ENCODE peak calls at places on chromosomes 2 and 18, in seven cellular contexts. B, S, P, F, O, D and R are unnamed samples.

GRCh38 chr2:100260712-100261620 is 61.3 kb downstream of the LONRF2 start:
- DNase-seq in D (peak), O (peak), S (no peak), P (no peak), B (peak), F (peak), R (no peak)

GRCh38 chr2:1967242-1968210 is 223.2 kb upstream of the PXDN start:
- DNase-seq in F (no peak), B (peak), O (no peak), S (no peak), P (no peak), D (no peak), R (no peak)

GRCh38 chr2:235496239-235496621 is 2.4 kb downstream of the AGAP1 start:
- DNase-seq in P (no peak), S (no peak), D (no peak), F (no peak), B (no peak), O (peak), R (no peak)

GRCh38 chr18:44898536-44898935 is 217.8 kb downstream of the SETBP1 start:
- DNase-seq in D (no peak), S (no peak), O (no peak), P (no peak), F (no peak), B (no peak), R (no peak)

GRCh38 chr2:39678170-39678569 is 12.5 kb downstream of the TMEM178A start:
- DNase-seq in F (no peak), D (no peak), S (no peak), P (no peak), B (no peak), O (no peak), R (no peak)

GRCh38 chr18:48663931-48664847 is 125.4 kb downstream of the CTIF start:
- DNase-seq in O (peak), D (peak), B (peak), P (no peak), F (peak), S (no peak), R (peak)

GRCh38 chr2:205405194-205405593 is 277.1 kb upstream of the NRP2 start:
- DNase-seq in D (no peak), B (no peak), P (no peak), O (peak), F (no peak), S (no peak), R (no peak)

GRCh38 chr18:37588289-37588688 is 22.7 kb upstream of the CELF4 start:
- DNase-seq in P (no peak), B (no peak), F (no peak), O (no peak), S (no peak), D (no peak), R (no peak)

GRCh38 chr2:72236445-72237067 is 88.9 kb upstream of the CYP26B1 start:
- DNase-seq in S (no peak), O (peak), P (no peak), D (no peak), F (no peak), B (no peak), R (no peak)

GRCh38 chr18:27239669-27240068 is 54.6 kb upstream of the CHST9 start:
- DNase-seq in B (no peak), F (no peak), P (no peak), D (no peak), S (no peak), O (no peak), R (no peak)

GRCh38 chr2:218820746-218821369 is 10.7 kb downstream of the PRKAG3 start:
- DNase-seq in P (no peak), O (no peak), F (no peak), B (no peak), D (no peak), S (no peak), R (no peak)

GRCh38 chr2:216371756-216372702 is at the start of gene MARCHF4:
- DNase-seq in D (peak), B (peak), O (peak), F (no peak), S (no peak), P (peak), R (peak)
- H3K4me3 ChIP-seq in D (no peak), B (peak), O (peak), F (no peak), S (no peak), P (no peak), R (no peak)

GRCh38 chr2:38491436-38491835 is 111.3 kb downstream of the HNRNPLL start:
- DNase-seq in P (no peak), O (no peak), B (no peak), D (no peak), F (no peak), S (no peak), R (no peak)

GRCh38 chr2:38492042-38492615 is 110.6 kb downstream of the HNRNPLL start:
- DNase-seq in P (no peak), O (no peak), B (no peak), S (no peak), F (no peak), D (no peak), R (no peak)

GRCh38 chr2:38496927-38497669 is 105.6 kb downstream of the HNRNPLL start:
- DNase-seq in B (no peak), O (no peak), D (no peak), P (no peak), F (no peak), S (no peak), R (no peak)

GRCh38 chr2:38495880-38496279 is 106.8 kb downstream of the HNRNPLL start:
- DNase-seq in B (no peak), S (no peak), O (no peak), P (no peak), F (no peak), D (no peak), R (no peak)

DNA sequence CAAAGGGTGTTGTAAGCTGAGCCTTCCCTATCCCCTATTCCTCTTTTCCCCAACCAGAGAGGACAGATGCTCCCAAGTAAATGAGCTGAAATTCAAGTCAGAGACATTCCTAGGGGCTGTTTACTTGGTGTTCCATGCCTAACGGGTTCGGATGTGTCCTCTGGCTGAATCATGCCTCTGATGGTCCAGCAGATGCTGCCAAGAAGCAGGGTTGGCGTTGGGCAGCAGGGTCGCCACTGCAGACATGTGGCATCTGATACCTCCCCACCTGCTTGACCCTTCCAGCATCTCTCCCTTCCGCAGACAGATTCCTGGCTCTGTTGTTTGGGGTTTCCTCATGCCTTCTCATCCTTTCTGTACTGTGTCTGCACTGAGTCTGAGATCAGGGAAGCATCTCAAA is 108.3 kb downstream of the HNRNPLL start:
- DNase-seq in S (no peak), B (no peak), O (no peak), P (no peak), D (no peak), F (no peak), R (no peak)
- H3K4me3 ChIP-seq in S (no peak), B (no peak), O (no peak), P (no peak), D (no peak), F (no peak), R (no peak)

GRCh38 chr18:13377496-13377895 is 158.9 kb downstream of the LDLRAD4 start:
- DNase-seq in B (no peak), P (no peak), D (no peak), S (no peak), O (peak), F (peak), R (no peak)

GRCh38 chr18:13378150-13378549 is 159.6 kb downstream of the LDLRAD4 start:
- DNase-seq in D (no peak), P (no peak), O (no peak), S (no peak), F (no peak), B (no peak), R (no peak)

GRCh38 chr18:13375302-13376255 is 157.0 kb downstream of the LDLRAD4 start:
- DNase-seq in B (no peak), S (peak), D (no peak), F (peak), O (peak), P (peak), R (peak)

GRCh38 chr18:13376298-13376840 is 157.8 kb downstream of the LDLRAD4 start:
- DNase-seq in O (peak), D (no peak), B (no peak), P (peak), F (no peak), S (no peak), R (no peak)

GRCh38 chr18:13376841-13377351 is 158.3 kb downstream of the LDLRAD4 start:
- DNase-seq in F (no peak), P (peak), D (no peak), O (no peak), S (no peak), B (no peak), R (no peak)
- H3K4me3 ChIP-seq in F (no peak), P (peak), D (no peak), O (no peak), S (no peak), B (no peak), R (no peak)

DNA sequence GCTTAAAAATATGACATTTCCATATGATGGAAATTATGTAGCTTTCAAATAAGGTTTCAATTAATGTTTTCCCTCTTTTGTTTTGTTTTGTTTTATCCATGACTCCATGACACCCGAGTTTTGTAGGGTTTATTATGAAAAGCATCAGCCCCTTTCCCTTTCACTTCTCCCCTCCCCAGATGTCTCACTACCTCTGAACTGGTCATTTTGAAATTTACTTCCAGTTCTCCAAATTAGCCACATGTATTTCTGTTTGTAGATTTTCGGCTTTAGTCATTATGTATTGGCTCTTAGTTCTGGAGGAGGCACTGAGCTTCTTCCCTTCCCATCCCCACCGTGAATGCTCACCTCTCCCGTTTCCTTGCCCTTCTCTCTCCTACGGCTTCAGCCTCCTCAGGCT is 18.6 kb upstream of the VPS4B start:
- DNase-seq in F (peak), D (no peak), O (no peak), S (no peak), P (no peak), B (no peak), R (no peak)
- H3K4me3 ChIP-seq in F (no peak), D (no peak), O (no peak), S (no peak), P (no peak), B (no peak), R (no peak)

DNA sequence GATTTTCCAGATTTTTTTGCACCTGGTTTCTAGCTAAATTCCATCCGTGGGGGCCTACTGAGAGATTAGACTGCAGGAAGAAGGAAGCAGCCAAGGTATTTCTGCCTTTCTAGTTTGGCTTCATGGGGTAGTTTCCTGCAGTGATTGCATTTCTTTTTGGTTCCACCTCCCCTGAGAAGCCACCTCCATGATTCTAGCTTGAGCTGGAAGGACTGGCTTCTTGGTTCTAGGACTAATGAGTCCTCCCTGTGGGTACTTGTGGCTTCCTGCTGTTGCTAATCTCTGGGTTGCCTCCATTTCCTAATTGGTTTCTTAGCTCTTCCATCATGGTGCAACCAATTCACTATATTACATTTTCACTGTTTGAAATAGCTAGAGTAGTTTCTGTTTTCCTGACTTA is 242.5 kb upstream of the RBMS1 start:
- DNase-seq in B (no peak), F (no peak), O (no peak), D (no peak), S (no peak), P (no peak), R (no peak)
- H3K4me3 ChIP-seq in B (no peak), F (no peak), O (no peak), D (no peak), S (no peak), P (no peak), R (no peak)

DNA sequence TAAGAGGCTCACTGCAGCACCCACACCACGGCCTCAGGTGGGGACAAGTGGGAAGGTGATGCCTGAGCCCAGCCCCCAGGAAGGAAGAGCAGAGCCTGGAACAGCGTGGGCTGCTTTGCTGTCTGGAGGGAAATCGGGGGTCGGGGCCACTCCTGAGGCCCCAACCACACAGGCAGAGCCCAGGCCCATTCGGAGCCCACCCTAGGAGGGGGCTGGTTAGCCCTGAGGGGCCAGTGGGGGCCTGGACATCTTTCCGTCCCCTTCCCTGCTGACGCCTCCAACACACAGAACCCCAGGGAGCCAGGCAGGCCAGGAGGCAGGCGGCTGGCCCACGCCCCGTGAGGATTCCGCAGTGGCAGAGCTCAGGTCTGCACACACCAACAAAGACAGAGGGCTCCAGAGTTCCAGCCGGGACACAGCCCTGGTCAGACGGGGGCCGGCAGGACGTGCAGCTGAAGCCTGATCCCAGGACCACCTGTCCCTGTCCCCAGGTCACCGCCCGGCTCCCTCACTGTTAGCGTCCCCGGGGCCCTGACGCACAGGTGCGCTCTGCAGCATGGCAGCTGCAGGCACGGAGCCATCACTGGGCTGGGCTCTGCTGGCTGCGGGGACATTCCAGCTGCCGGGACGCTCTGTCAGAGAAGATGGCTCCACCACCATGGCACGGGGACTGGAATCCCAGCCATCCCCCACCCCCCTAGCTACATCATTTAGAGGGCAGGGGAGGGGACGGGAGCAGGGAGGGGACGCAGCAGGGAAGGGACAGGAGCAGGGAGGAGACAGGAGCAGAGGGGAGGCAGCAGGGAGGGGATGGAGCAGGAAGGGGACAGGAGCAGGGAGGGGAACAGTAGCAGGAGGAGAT is 40.2 kb downstream of the SLC66A2 start:
- DNase-seq in B (peak), O (no peak), F (no peak), P (no peak), S (no peak), D (peak), R (no peak)
- H3K4me3 ChIP-seq in B (peak), O (no peak), F (no peak), P (no peak), S (no peak), D (no peak), R (no peak)

DNA sequence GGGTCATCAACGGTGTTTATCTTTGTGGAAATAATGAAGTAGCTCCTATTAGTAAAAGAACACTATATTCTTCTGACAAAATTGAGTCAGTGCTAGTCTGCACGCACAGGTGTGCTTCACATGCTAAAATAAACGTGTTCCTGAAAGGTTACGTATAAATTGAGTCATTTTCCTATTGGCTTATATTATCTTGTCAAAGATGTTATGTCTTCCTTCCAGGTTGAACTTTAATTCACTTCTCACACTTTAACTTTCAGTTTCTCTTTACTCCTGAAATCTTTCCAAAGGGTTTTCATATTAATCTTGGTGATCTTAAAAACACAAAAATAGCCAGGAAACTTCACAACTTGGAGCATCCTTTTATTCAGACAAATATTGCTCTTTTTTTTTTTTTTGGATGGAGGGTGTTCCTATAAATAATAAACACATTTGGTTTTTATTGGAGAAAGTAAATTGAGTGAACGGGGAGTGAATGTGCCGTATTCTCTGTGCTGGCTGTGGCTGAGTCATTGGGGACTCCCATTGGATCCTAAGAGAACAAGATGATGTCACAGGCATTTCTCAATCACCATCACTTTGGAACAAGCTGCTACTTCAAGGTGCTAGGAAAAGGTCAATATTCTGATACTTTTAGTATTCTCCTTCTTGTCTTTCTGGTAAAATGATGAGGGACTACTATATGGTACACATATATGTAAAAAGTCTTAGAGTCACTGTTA is 150.2 kb upstream of the SPATS2L start:
- DNase-seq in S (no peak), P (no peak), D (no peak), F (no peak), O (peak), B (no peak), R (no peak)
- H3K4me3 ChIP-seq in S (no peak), P (no peak), D (peak), F (no peak), O (peak), B (no peak), R (no peak)